ENCODE peak calls at places on chromosomes 3 and 15, in six cellular contexts. One of them, this sample, is unnamed.

GRCh38 chr3:30440880-30441279 is 165.5 kb upstream of the TGFBR2 start:
- DNase-seq in breast epithelium: peak; percentile 82
- DNase-seq in A549: no peak
- DNase-seq in AG04450: no peak
- DNase-seq in fibroblast of lung: no peak
- DNase-seq in HepG2: no peak
- DNase-seq in this sample: peak; percentile 79

GRCh38 chr3:47012342-47013230 is 33.1 kb downstream of the NBEAL2 start:
- DNase-seq in breast epithelium: no peak
- DNase-seq in AG04450: no peak
- DNase-seq in HepG2: no peak
- DNase-seq in fibroblast of lung: no peak
- DNase-seq in A549: no peak
- DNase-seq in this sample: no peak

GRCh38 chr3:11010406-11011165 is 18.0 kb downstream of the SLC6A1 start:
- DNase-seq in A549: no peak
- DNase-seq in fibroblast of lung: no peak
- DNase-seq in breast epithelium: no peak
- DNase-seq in AG04450: no peak
- DNase-seq in HepG2: no peak
- DNase-seq in this sample: no peak

GRCh38 chr15:88161636-88162035 is 94.9 kb downstream of the NTRK3 start:
- DNase-seq in A549: no peak
- DNase-seq in AG04450: no peak
- DNase-seq in breast epithelium: no peak
- DNase-seq in HepG2: no peak
- DNase-seq in fibroblast of lung: no peak
- DNase-seq in this sample: no peak

GRCh38 chr15:58545307-58546065 is 113.7 kb downstream of the LIPC start:
- DNase-seq in fibroblast of lung: no peak
- DNase-seq in AG04450: no peak
- DNase-seq in HepG2: no peak
- DNase-seq in breast epithelium: no peak
- DNase-seq in A549: no peak
- DNase-seq in this sample: no peak

GRCh38 chr3:128736598-128736997 is 10.6 kb downstream of the RAB7A start:
- DNase-seq in HepG2: no peak
- DNase-seq in AG04450: no peak
- DNase-seq in fibroblast of lung: peak; percentile 37
- DNase-seq in breast epithelium: no peak
- DNase-seq in A549: no peak
- DNase-seq in this sample: no peak

GRCh38 chr3:180619723-180620122 is 17.8 kb downstream of the TTC14 start:
- DNase-seq in A549: no peak
- DNase-seq in AG04450: no peak
- DNase-seq in HepG2: no peak
- DNase-seq in fibroblast of lung: no peak
- DNase-seq in breast epithelium: no peak
- DNase-seq in this sample: no peak

GRCh38 chr3:170522171-170522570 is 63.7 kb downstream of the SLC7A14 start:
- DNase-seq in breast epithelium: no peak
- DNase-seq in A549: no peak
- DNase-seq in HepG2: no peak
- DNase-seq in fibroblast of lung: peak; percentile 54
- DNase-seq in AG04450: no peak
- DNase-seq in this sample: no peak

GRCh38 chr15:74384566-74385441 is 17.4 kb upstream of the CYP11A1 start:
- DNase-seq in fibroblast of lung: no peak
- DNase-seq in breast epithelium: peak; percentile 58
- DNase-seq in HepG2: no peak
- DNase-seq in AG04450: no peak
- DNase-seq in A549: no peak
- DNase-seq in this sample: no peak

GRCh38 chr15:75307778-75308390 is 25.2 kb downstream of the GOLGA6D start:
- DNase-seq in AG04450: no peak
- DNase-seq in A549: peak; percentile 92
- DNase-seq in fibroblast of lung: no peak
- DNase-seq in breast epithelium: no peak
- DNase-seq in HepG2: peak; percentile 58
- DNase-seq in this sample: no peak

GRCh38 chr15:90597477-90598052 is 67.8 kb downstream of the CRTC3 start:
- DNase-seq in HepG2: no peak
- DNase-seq in fibroblast of lung: no peak
- DNase-seq in A549: no peak
- DNase-seq in AG04450: no peak
- DNase-seq in breast epithelium: no peak
- DNase-seq in this sample: no peak

GRCh38 chr3:176950743-176951142 is 246.5 kb downstream of the TBL1XR1 start:
- DNase-seq in A549: no peak
- DNase-seq in breast epithelium: no peak
- DNase-seq in fibroblast of lung: no peak
- DNase-seq in AG04450: no peak
- DNase-seq in HepG2: no peak
- DNase-seq in this sample: no peak

GRCh38 chr3:39317571-39318169 is 11.8 kb upstream of the CCR8 start:
- DNase-seq in fibroblast of lung: no peak
- DNase-seq in A549: no peak
- DNase-seq in AG04450: no peak
- DNase-seq in HepG2: peak; percentile 95
- DNase-seq in breast epithelium: no peak
- DNase-seq in this sample: no peak

GRCh38 chr3:5360453-5360852 is 172.9 kb downstream of the EDEM1 start:
- DNase-seq in AG04450: no peak
- DNase-seq in fibroblast of lung: no peak
- DNase-seq in A549: no peak
- DNase-seq in breast epithelium: no peak
- DNase-seq in HepG2: no peak
- DNase-seq in this sample: no peak

GRCh38 chr15:64842099-64842940 is 605 bp downstream of the PLEKHO2 start:
- DNase-seq in breast epithelium: no peak
- DNase-seq in HepG2: no peak
- DNase-seq in AG04450: no peak
- DNase-seq in fibroblast of lung: no peak
- DNase-seq in A549: peak; percentile 29
- DNase-seq in this sample: peak; percentile 78

GRCh38 chr3:134039161-134039862 is 9.6 kb upstream of the SLCO2A1 start:
- DNase-seq in HepG2: peak; percentile 40
- DNase-seq in breast epithelium: no peak
- DNase-seq in A549: no peak
- DNase-seq in AG04450: no peak
- DNase-seq in fibroblast of lung: no peak
- DNase-seq in this sample: no peak

GRCh38 chr3:36373084-36373483 is 7.2 kb upstream of the STAC start:
- DNase-seq in A549: no peak
- DNase-seq in AG04450: peak; percentile 27
- DNase-seq in fibroblast of lung: peak; percentile 73
- DNase-seq in HepG2: no peak
- DNase-seq in breast epithelium: no peak
- DNase-seq in this sample: peak; percentile 83

GRCh38 chr3:48528754-48529153 is 24.8 kb upstream of the SHISA5 start:
- DNase-seq in A549: no peak
- DNase-seq in HepG2: no peak
- DNase-seq in AG04450: no peak
- DNase-seq in breast epithelium: no peak
- DNase-seq in fibroblast of lung: peak; percentile 43
- DNase-seq in this sample: no peak

GRCh38 chr15:68431792-68432401 is at the start of gene ITGA11:
- DNase-seq in A549: peak; percentile 66
- DNase-seq in HepG2: no peak
- DNase-seq in fibroblast of lung: peak; percentile 39
- DNase-seq in AG04450: no peak
- DNase-seq in breast epithelium: peak; percentile 48
- DNase-seq in this sample: peak; percentile 89

GRCh38 chr3:7289113-7289512 is 428.2 kb downstream of the GRM7 start:
- DNase-seq in A549: no peak
- DNase-seq in fibroblast of lung: peak; percentile 37
- DNase-seq in AG04450: no peak
- DNase-seq in HepG2: no peak
- DNase-seq in breast epithelium: no peak
- DNase-seq in this sample: no peak

GRCh38 chr3:198043149-198043548 is 83.1 kb downstream of the LMLN start:
- DNase-seq in A549: no peak
- DNase-seq in fibroblast of lung: no peak
- DNase-seq in breast epithelium: no peak
- DNase-seq in HepG2: no peak
- DNase-seq in AG04450: no peak
- DNase-seq in this sample: no peak

GRCh38 chr3:123743121-123743520 is 141.0 kb downstream of the MYLK start:
- DNase-seq in fibroblast of lung: no peak
- DNase-seq in A549: no peak
- DNase-seq in AG04450: no peak
- DNase-seq in HepG2: no peak
- DNase-seq in breast epithelium: no peak
- DNase-seq in this sample: no peak

GRCh38 chr3:136802481-136802996 is 16.4 kb upstream of the SLC35G2 start:
- DNase-seq in A549: no peak
- DNase-seq in breast epithelium: no peak
- DNase-seq in AG04450: no peak
- DNase-seq in fibroblast of lung: peak; percentile 36
- DNase-seq in HepG2: no peak
- DNase-seq in this sample: peak; percentile 74

GRCh38 chr3:148697311-148698189 is at the start of gene AGTR1:
- DNase-seq in HepG2: no peak
- DNase-seq in A549: peak; percentile 28
- DNase-seq in fibroblast of lung: peak; percentile 74
- DNase-seq in AG04450: no peak
- DNase-seq in breast epithelium: peak; percentile 20
- DNase-seq in this sample: peak; percentile 78

GRCh38 chr15:39704235-39704634 is 78.4 kb downstream of the FSIP1 start:
- DNase-seq in A549: no peak
- DNase-seq in AG04450: no peak
- DNase-seq in breast epithelium: no peak
- DNase-seq in fibroblast of lung: no peak
- DNase-seq in HepG2: no peak
- DNase-seq in this sample: no peak

GRCh38 chr15:39698444-39699390 is 83.9 kb downstream of the FSIP1 start:
- DNase-seq in breast epithelium: no peak
- DNase-seq in fibroblast of lung: no peak
- DNase-seq in HepG2: no peak
- DNase-seq in AG04450: no peak
- DNase-seq in A549: no peak
- DNase-seq in this sample: no peak

GRCh38 chr15:39701988-39702387 is 80.7 kb downstream of the FSIP1 start:
- DNase-seq in breast epithelium: no peak
- DNase-seq in A549: no peak
- DNase-seq in fibroblast of lung: no peak
- DNase-seq in AG04450: no peak
- DNase-seq in HepG2: no peak
- DNase-seq in this sample: no peak

GRCh38 chr15:39699531-39700110 is 83.0 kb downstream of the FSIP1 start:
- DNase-seq in breast epithelium: no peak
- DNase-seq in HepG2: no peak
- DNase-seq in AG04450: no peak
- DNase-seq in fibroblast of lung: no peak
- DNase-seq in A549: no peak
- DNase-seq in this sample: no peak

GRCh38 chr15:39700301-39700700 is 82.3 kb downstream of the FSIP1 start:
- DNase-seq in HepG2: no peak
- DNase-seq in fibroblast of lung: no peak
- DNase-seq in breast epithelium: no peak
- DNase-seq in AG04450: no peak
- DNase-seq in A549: no peak
- DNase-seq in this sample: no peak
- H3K27ac ChIP-seq in HepG2: no peak overlapping the region
- H3K27ac ChIP-seq in fibroblast of lung: no peak overlapping the region
- H3K27ac ChIP-seq in breast epithelium: no peak overlapping the region
- H3K27ac ChIP-seq in AG04450: no peak overlapping the region
- H3K27ac ChIP-seq in A549: no peak overlapping the region
- H3K27ac ChIP-seq in this sample: no peak overlapping the region

GRCh38 chr15:62889734-62890505 is 152.6 kb upstream of the TPM1 start:
- DNase-seq in A549: no peak
- DNase-seq in breast epithelium: no peak
- DNase-seq in HepG2: no peak
- DNase-seq in AG04450: no peak
- DNase-seq in fibroblast of lung: peak; percentile 59
- DNase-seq in this sample: no peak

GRCh38 chr15:62889141-62889661 is 153.3 kb upstream of the TPM1 start:
- DNase-seq in breast epithelium: no peak
- DNase-seq in A549: no peak
- DNase-seq in AG04450: no peak
- DNase-seq in fibroblast of lung: no peak
- DNase-seq in HepG2: no peak
- DNase-seq in this sample: no peak

GRCh38 chr15:62888628-62889027 is 153.9 kb upstream of the TPM1 start:
- DNase-seq in breast epithelium: no peak
- DNase-seq in A549: no peak
- DNase-seq in HepG2: no peak
- DNase-seq in AG04450: no peak
- DNase-seq in fibroblast of lung: no peak
- DNase-seq in this sample: no peak

GRCh38 chr15:62886431-62887071 is 156.0 kb upstream of the TPM1 start:
- DNase-seq in AG04450: no peak
- DNase-seq in HepG2: peak; percentile 97
- DNase-seq in breast epithelium: no peak
- DNase-seq in fibroblast of lung: no peak
- DNase-seq in A549: peak; percentile 41
- DNase-seq in this sample: no peak

GRCh38 chr15:62887113-62887570 is 155.4 kb upstream of the TPM1 start:
- DNase-seq in breast epithelium: no peak
- DNase-seq in HepG2: no peak
- DNase-seq in fibroblast of lung: no peak
- DNase-seq in A549: no peak
- DNase-seq in AG04450: no peak
- DNase-seq in this sample: no peak
- H3K4me3 ChIP-seq in breast epithelium: peak overlapping the region; percentile 27
- H3K4me3 ChIP-seq in HepG2: peak overlapping the region; percentile 57
- H3K4me3 ChIP-seq in fibroblast of lung: no peak overlapping the region
- H3K4me3 ChIP-seq in A549: no peak overlapping the region
- H3K4me3 ChIP-seq in AG04450: no peak overlapping the region
- H3K4me3 ChIP-seq in this sample: no peak overlapping the region

GRCh38 chr3:42163622-42164244 is 72.6 kb downstream of the TRAK1 start:
- DNase-seq in HepG2: no peak
- DNase-seq in A549: no peak
- DNase-seq in fibroblast of lung: no peak
- DNase-seq in breast epithelium: no peak
- DNase-seq in AG04450: no peak
- DNase-seq in this sample: no peak
- H3K27ac ChIP-seq in HepG2: peak overlapping the region; percentile 56
- H3K27ac ChIP-seq in A549: no peak overlapping the region
- H3K27ac ChIP-seq in fibroblast of lung: no peak overlapping the region
- H3K27ac ChIP-seq in breast epithelium: peak overlapping the region; percentile 19
- H3K27ac ChIP-seq in AG04450: no peak overlapping the region
- H3K27ac ChIP-seq in this sample: no peak overlapping the region

DNA sequence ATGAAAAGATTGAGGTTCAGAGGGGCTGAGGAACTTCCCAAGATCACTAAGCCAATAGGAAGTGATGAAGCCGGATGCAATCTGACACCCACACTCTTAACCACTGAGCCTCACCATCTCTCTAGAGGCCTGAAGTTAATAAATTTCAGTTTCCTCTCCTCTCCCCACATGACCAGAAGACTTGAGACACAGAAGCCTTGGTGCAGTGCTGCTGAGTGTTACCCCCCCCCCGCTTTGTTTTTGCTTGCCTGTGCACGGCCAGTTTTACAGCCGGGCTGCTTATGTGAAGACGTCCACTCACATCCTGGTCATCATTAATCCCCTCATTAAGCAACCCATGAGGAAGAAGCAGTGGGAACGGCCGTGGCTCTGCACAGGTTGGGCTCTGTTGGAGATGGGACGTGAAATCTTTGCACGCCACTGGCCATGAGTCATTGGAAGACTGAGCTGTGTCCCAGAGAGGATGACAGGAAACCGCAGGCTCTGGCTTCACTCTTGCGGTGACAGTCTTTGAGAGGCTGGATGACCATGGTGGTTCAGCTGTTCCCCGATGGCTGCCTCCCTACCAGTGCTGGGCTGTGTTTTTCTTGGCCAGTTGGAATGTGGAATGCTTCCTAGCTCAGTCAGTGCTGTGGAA is 232.5 kb upstream of the LRTM1 start:
- DNase-seq in A549: peak; percentile 1
- DNase-seq in breast epithelium: no peak
- DNase-seq in fibroblast of lung: peak; percentile 94
- DNase-seq in HepG2: no peak
- DNase-seq in AG04450: peak; percentile 81
- DNase-seq in this sample: peak; percentile 26
- H3K4me3 ChIP-seq in A549: no peak overlapping the region
- H3K4me3 ChIP-seq in breast epithelium: no peak overlapping the region
- H3K4me3 ChIP-seq in fibroblast of lung: no peak overlapping the region
- H3K4me3 ChIP-seq in HepG2: no peak overlapping the region
- H3K4me3 ChIP-seq in AG04450: no peak overlapping the region
- H3K4me3 ChIP-seq in this sample: no peak overlapping the region